ENCODE peak calls at places on chromosomes 5 and 9, in six cellular contexts. M, E, D, Z, X and A are unnamed samples.

GRCh38 chr5:3698412-3698811 is 102.8 kb downstream of the IRX1 start:
- DNase-seq in M (no peak), X (no peak), E (no peak), D (no peak), Z (no peak), A (no peak)

GRCh38 chr5:34571380-34572041 is 84.6 kb upstream of the RAI14 start:
- DNase-seq in E (no peak), Z (no peak), D (no peak), M (no peak), X (no peak), A (no peak)

GRCh38 chr9:78236511-78236950 is 656 bp downstream of the CEP78 start:
- DNase-seq in E (no peak), X (no peak), Z (no peak), D (no peak), M (no peak), A (no peak)

GRCh38 chr9:114743446-114743845 is 61.5 kb upstream of the TEX48 start:
- DNase-seq in E (no peak), Z (no peak), M (no peak), D (no peak), X (no peak), A (no peak)

GRCh38 chr9:110114086-110114887 is 93.7 kb downstream of the C9orf152 start:
- DNase-seq in X (no peak), E (no peak), M (no peak), Z (no peak), D (no peak), A (no peak)

GRCh38 chr9:25703826-25704357 is 25.6 kb upstream of the TUSC1 start:
- DNase-seq in M (no peak), D (no peak), E (no peak), Z (no peak), X (no peak), A (no peak)

GRCh38 chr9:96663506-96664120 is 8.5 kb upstream of the PRXL2C start:
- DNase-seq in Z (no peak), D (no peak), X (peak; percentile 11), E (no peak), M (peak; percentile 18), A (no peak)

GRCh38 chr9:120236596-120236995 is 343.4 kb downstream of the CDK5RAP2 start:
- DNase-seq in M (no peak), E (no peak), D (no peak), Z (no peak), X (no peak), A (no peak)

GRCh38 chr9:131237931-131238401 is 38.3 kb downstream of the FAM78A start:
- DNase-seq in Z (peak; percentile 84), D (peak; percentile 56), M (peak; percentile 71), E (peak; percentile 17), X (peak; percentile 76), A (peak; percentile 88)

GRCh38 chr5:8842906-8843590 is 702.8 kb downstream of the SEMA5A start:
- DNase-seq in Z (no peak), E (no peak), M (peak; percentile 28), X (no peak), D (peak; percentile 35), A (no peak)

GRCh38 chr9:127519301-127520166 is 68.2 kb downstream of the LRSAM1 start:
- DNase-seq in M (peak; percentile 59), E (no peak), Z (peak; percentile 68), D (no peak), X (peak; percentile 54), A (peak; percentile 60)

GRCh38 chr9:122377241-122378164 is 6.7 kb downstream of the PTGS1 start:
- DNase-seq in M (no peak), D (no peak), X (no peak), E (no peak), Z (no peak), A (no peak)

GRCh38 chr9:133257398-133258053 is 17.5 kb downstream of the ABO start:
- DNase-seq in X (no peak), D (no peak), M (no peak), Z (no peak), E (no peak), A (peak; percentile 76)

GRCh38 chr9:85377751-85378289 is 363.9 kb downstream of the AGTPBP1 start:
- DNase-seq in E (no peak), X (no peak), M (no peak), Z (no peak), D (no peak), A (no peak)

GRCh38 chr5:14174235-14174636 is 31.1 kb downstream of the TRIO start:
- DNase-seq in Z (no peak), E (no peak), D (no peak), X (no peak), M (no peak), A (no peak)

GRCh38 chr5:33588654-33589372 is 148.0 kb downstream of the TARS1 start:
- DNase-seq in Z (no peak), M (peak; percentile 25), X (peak; percentile 28), E (no peak), D (no peak), A (no peak)

GRCh38 chr9:71814805-71815204 is 46.5 kb upstream of the CEMIP2 start:
- DNase-seq in Z (no peak), E (no peak), X (no peak), M (no peak), D (no peak), A (no peak)

GRCh38 chr9:4667681-4668080 is 1.4 kb upstream of the SPATA6L start:
- DNase-seq in D (no peak), M (no peak), X (no peak), E (no peak), Z (no peak), A (no peak)

GRCh38 chr9:36903541-36904435 is 130.3 kb downstream of the PAX5 start:
- DNase-seq in D (no peak), Z (no peak), E (no peak), M (peak; percentile 60), X (peak; percentile 77), A (no peak)

GRCh38 chr5:114716955-114717354 is 355.1 kb downstream of the KCNN2 start:
- DNase-seq in M (no peak), D (no peak), E (no peak), Z (no peak), X (no peak), A (no peak)

GRCh38 chr5:66713998-66714397 is 117.8 kb downstream of the MAST4 start:
- DNase-seq in E (no peak), M (peak; percentile 48), D (no peak), Z (no peak), X (no peak), A (no peak)

GRCh38 chr9:69555802-69556201 is 116.4 kb downstream of the APBA1 start:
- DNase-seq in X (no peak), Z (no peak), D (no peak), E (no peak), M (no peak), A (no peak)

GRCh38 chr5:139577689-139578347 is 16.7 kb downstream of the UBE2D2 start:
- DNase-seq in D (no peak), M (no peak), E (no peak), Z (no peak), X (no peak), A (no peak)

GRCh38 chr9:114810614-114811013 is 4.8 kb upstream of the TNFSF15 start:
- DNase-seq in Z (no peak), X (no peak), E (no peak), D (no peak), M (no peak), A (no peak)

GRCh38 chr9:35660966-35661413 is 2.9 kb downstream of the CCDC107 start:
- DNase-seq in D (no peak), X (peak; percentile 60), E (no peak), Z (no peak), M (peak; percentile 47), A (no peak)

GRCh38 chr9:22740781-22741180 is 294.2 kb downstream of the DMRTA1 start:
- DNase-seq in X (no peak), D (no peak), Z (no peak), M (no peak), E (no peak), A (no peak)

GRCh38 chr5:152593388-152593787 is 188.3 kb upstream of the NMUR2 start:
- DNase-seq in E (no peak), Z (no peak), M (no peak), D (no peak), X (no peak), A (no peak)

GRCh38 chr9:84411647-84412267 is 71.2 kb upstream of the SLC28A3 start:
- DNase-seq in E (no peak), X (peak; percentile 9), M (no peak), D (no peak), Z (no peak), A (no peak)

DNA sequence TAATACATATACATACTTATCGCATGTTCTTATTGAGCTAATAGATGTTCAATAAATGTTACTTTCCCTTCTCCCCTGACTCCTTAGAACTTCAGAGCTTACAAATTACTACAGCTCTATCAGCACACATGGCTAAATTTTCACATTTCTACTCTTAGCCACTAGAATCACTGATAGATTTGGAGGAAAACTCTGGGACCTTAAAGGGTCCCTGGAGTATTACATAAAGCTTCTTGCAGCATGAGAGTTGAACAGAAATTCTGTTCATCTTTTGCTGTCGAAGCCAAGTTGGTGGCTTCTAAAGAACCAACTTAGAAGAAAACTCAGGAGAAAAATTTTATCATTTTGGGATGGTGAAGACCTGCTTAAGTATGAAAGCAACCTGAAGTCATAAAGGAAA is 15.5 kb downstream of the B4GALT1 start:
- DNase-seq in X (no peak), E (no peak), Z (no peak), D (no peak), M (no peak), A (no peak)
- H3K27ac ChIP-seq in X (peak overlapping the region; percentile 31), E (no peak overlapping the region), Z (peak overlapping the region; percentile 53), D (peak overlapping the region; percentile 71), M (peak overlapping the region; percentile 70), A (no peak overlapping the region)

DNA sequence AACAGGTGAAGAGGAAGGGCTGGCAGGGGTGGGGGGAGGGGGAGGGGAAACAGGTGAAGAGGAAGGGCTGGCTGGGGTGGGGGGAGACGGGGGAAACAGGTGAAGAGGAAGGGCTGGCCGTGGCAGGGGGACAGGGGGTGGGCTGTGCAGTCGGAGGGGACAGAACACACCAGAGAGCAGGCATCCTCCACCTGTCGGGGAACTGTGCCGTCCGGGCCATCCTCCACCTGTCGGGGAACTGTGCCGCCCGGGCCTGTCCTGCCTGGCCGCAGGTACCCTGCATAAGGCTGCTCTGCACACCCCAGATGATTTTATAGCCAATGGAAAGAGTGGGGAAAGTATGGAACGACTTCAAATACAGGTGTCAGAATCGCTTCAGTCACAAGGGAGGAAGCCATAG is 32.5 kb upstream of the PPP1R26 start:
- DNase-seq in E (no peak), X (no peak), M (no peak), D (no peak), Z (no peak), A (no peak)
- H3K9me3 ChIP-seq in E (no peaks in the 10 kb centered on the region), X (no peaks in the 10 kb centered on the region), M (no peaks in the 10 kb centered on the region), D (no peaks in the 10 kb centered on the region), Z (no peaks in the 10 kb centered on the region), A (no peaks in the 10 kb centered on the region)

DNA sequence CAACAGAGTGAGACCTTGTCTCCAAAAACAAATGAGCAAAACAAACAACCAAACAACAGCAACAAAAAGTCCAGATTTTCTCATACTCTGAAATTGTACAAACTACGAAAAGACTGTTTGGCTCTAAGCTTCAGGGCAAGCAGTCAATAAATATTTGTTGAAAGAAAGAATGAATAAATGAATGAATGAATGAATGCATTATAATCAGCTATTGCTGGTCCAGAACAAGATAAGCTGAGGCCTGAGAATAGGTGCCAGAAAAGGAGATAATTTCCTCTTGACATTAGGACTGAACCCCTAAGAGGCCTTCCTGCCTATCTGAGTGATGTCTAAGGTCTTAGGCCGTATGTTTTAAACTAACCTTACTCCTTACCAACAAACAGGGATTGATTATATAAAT is 99.2 kb upstream of the IL6ST start:
- DNase-seq in D (no peak), Z (no peak), E (no peak), M (no peak), X (no peak), A (no peak)
- H3K4me3 ChIP-seq in D (no peak overlapping the region), Z (no peak overlapping the region), E (no peak overlapping the region), M (no peak overlapping the region), X (no peak overlapping the region), A (no peak overlapping the region)

GRCh38 chr5:6638236-6638635 is 5.0 kb downstream of the SRD5A1 start:
- DNase-seq in E (no peak), M (no peak), D (no peak), Z (no peak), X (no peak), A (no peak)
- H3K27ac ChIP-seq in E (no peak overlapping the region), M (no peak overlapping the region), D (no peak overlapping the region), Z (no peak overlapping the region), X (no peak overlapping the region), A (no peak overlapping the region)